ENCODE peak calls at places on chromosomes 12 and 14, in five cellular contexts. B, Z, R, T and A are unnamed samples.
A peak's percentile ranks its signal among the peaks of the same experiment; 100 is the strongest.

GRCh38 chr14:31842905-31843304 is 234.2 kb upstream of the ARHGAP5 start:
- DNase-seq in Z (no peak), R (peak; percentile 38), T (no peak), B (no peak), A (no peak)

GRCh38 chr12:29582677-29583076 is 85.2 kb upstream of the OVCH1 start:
- DNase-seq in R (no peak), Z (peak; percentile 61), B (no peak), T (no peak), A (no peak)

GRCh38 chr12:27673285-27673684 is 23.0 kb upstream of the REP15 start:
- DNase-seq in R (no peak), B (no peak), Z (no peak), T (no peak), A (no peak)

GRCh38 chr12:102740157-102741032 is 176.6 kb downstream of the PAH start:
- DNase-seq in Z (no peak), B (no peak), T (peak; percentile 15), R (peak; percentile 51), A (no peak)

GRCh38 chr12:53806689-53807088 is 54.9 kb upstream of the CISTR start:
- DNase-seq in R (no peak), B (no peak), Z (no peak), T (no peak), A (no peak)

GRCh38 chr12:62730649-62731377 is 204.1 kb downstream of the PPM1H start:
- DNase-seq in R (peak; percentile 80), B (no peak), T (peak; percentile 52), Z (no peak), A (no peak)

GRCh38 chr12:25810683-25811082 is 147.8 kb upstream of the RASSF8 start:
- DNase-seq in R (no peak), T (no peak), Z (no peak), B (no peak), A (no peak)

GRCh38 chr12:45415393-45415817 is 199.5 kb downstream of the ANO6 start:
- DNase-seq in B (no peak), R (peak; percentile 93), T (no peak), Z (peak; percentile 82), A (no peak)

GRCh38 chr14:91867316-91867988 is at the start of gene TC2N:
- DNase-seq in Z (no peak), B (peak; percentile 47), R (no peak), T (no peak), A (peak; percentile 41)

GRCh38 chr12:80058586-80058985 is 40.8 kb upstream of the OTOGL start:
- DNase-seq in R (no peak), Z (no peak), B (no peak), T (no peak), A (peak; percentile 7)

GRCh38 chr12:41302979-41303403 is 114.9 kb downstream of the PDZRN4 start:
- DNase-seq in Z (no peak), B (peak; percentile 49), R (no peak), T (no peak), A (no peak)

GRCh38 chr12:58509116-58509885 is 411.0 kb downstream of the LRIG3 start:
- DNase-seq in B (no peak), T (no peak), R (no peak), Z (no peak), A (no peak)

GRCh38 chr14:84144166-84144565 is 1385.8 kb upstream of the FLRT2 start:
- DNase-seq in B (no peak), Z (no peak), T (no peak), R (no peak), A (no peak)

GRCh38 chr12:12172106-12172511 is 94.7 kb downstream of the LRP6 start:
- DNase-seq in T (no peak), R (peak; percentile 81), Z (no peak), B (peak; percentile 3), A (peak; percentile 37)

GRCh38 chr14:55433880-55434804 is 6.3 kb downstream of the TBPL2 start:
- DNase-seq in T (no peak), R (peak; percentile 26), Z (no peak), B (no peak), A (no peak)

GRCh38 chr14:53190938-53191337 is 37.8 kb upstream of the DDHD1 start:
- DNase-seq in Z (no peak), B (no peak), R (no peak), T (no peak), A (no peak)

GRCh38 chr14:103819503-103820307 is 27.7 kb downstream of the PPP1R13B start:
- DNase-seq in R (no peak), B (peak; percentile 82), Z (peak; percentile 55), T (peak; percentile 47), A (peak; percentile 99)

GRCh38 chr12:47868552-47869031 is 36.2 kb downstream of the VDR start:
- DNase-seq in B (no peak), R (peak; percentile 98), Z (no peak), T (no peak), A (no peak)

GRCh38 chr12:109989380-109989779 is 6.8 kb downstream of the GIT2 start:
- DNase-seq in B (no peak), Z (no peak), R (no peak), T (peak; percentile 56), A (no peak)

GRCh38 chr12:79512068-79512467 is 178.7 kb downstream of the PAWR start:
- DNase-seq in B (no peak), Z (no peak), T (peak; percentile 22), R (no peak), A (no peak)

GRCh38 chr14:75715926-75716780 is 55.1 kb downstream of the TTLL5 start:
- DNase-seq in B (no peak), Z (no peak), T (no peak), R (no peak), A (no peak)